ENCODE peak calls at places on chromosome 21, in ten cellular contexts. N is prostate gland; I is mucosa of descending colon; Y is transverse colon; X is colonic mucosa; S is NT2/D1; O is CD8-positive, alpha-beta memory T cell; Q is BE2C; Z is spleen; C is effector memory CD4-positive, alpha-beta T cell. G is an unnamed sample.
A peak's percentile ranks its signal among the peaks of the same experiment; 100 is the strongest.

GRCh38 chr21:33560965-33561364 is 18.1 kb downstream of the SON start:
- DNase-seq in Z (no peak), Q (no peak), O (no peak), S (no peak), N (no peak), X (no peak), C (no peak), I (no peak), Y (no peak), G (no peak)

GRCh38 chr21:15250384-15250783 is 185.6 kb upstream of the NRIP1 start:
- DNase-seq in Y (no peak), S (no peak), I (no peak), O (no peak), Z (no peak), N (no peak), Q (no peak), X (no peak), C (no peak), G (no peak)

GRCh38 chr21:46604975-46605758 is at the start of gene S100B:
- DNase-seq in S (no peak), C (no peak), Q (peak; percentile 82), O (no peak), Y (no peak), X (no peak), N (no peak), Z (no peak), I (no peak), G (no peak)

GRCh38 chr21:43034098-43034497 is 41.5 kb downstream of the CBS start:
- DNase-seq in X (no peak), S (no peak), Q (no peak), I (no peak), O (no peak), Z (no peak), N (no peak), C (no peak), Y (no peak), G (no peak)

GRCh38 chr21:14758849-14759248 is 212.7 kb upstream of the SAMSN1 start:
- DNase-seq in I (no peak), X (no peak), Z (no peak), Y (no peak), C (no peak), Q (no peak), S (no peak), O (no peak), N (no peak), G (no peak)

GRCh38 chr21:35226960-35227741 is 178.0 kb upstream of the RUNX1 start:
- DNase-seq in I (peak; percentile 27), O (peak; percentile 69), X (no peak), N (no peak), S (no peak), Z (no peak), Y (peak; percentile 39), C (peak; percentile 37), Q (no peak), G (no peak)

GRCh38 chr21:29149771-29150425 is 19.5 kb downstream of the MAP3K7CL start:
- DNase-seq in Q (no peak), X (no peak), Z (no peak), N (peak; percentile 74), O (no peak), S (no peak), I (no peak), Y (no peak), C (no peak), G (no peak)

GRCh38 chr21:46457801-46458314 is 833 bp upstream of the DIP2A start:
- DNase-seq in I (no peak), O (no peak), S (peak; percentile 25), Z (no peak), Q (peak; percentile 49), Y (peak; percentile 37), N (peak; percentile 8), X (peak; percentile 43), C (no peak), G (no peak)

GRCh38 chr21:28521932-28522826 is 470.5 kb downstream of the LTN1 start:
- DNase-seq in Y (no peak), C (no peak), O (no peak), S (peak; percentile 22), Z (no peak), X (no peak), I (peak; percentile 13), Q (peak; percentile 67), N (no peak), G (no peak)

GRCh38 chr21:34199121-34199910 is 125.9 kb downstream of the MRPS6 start:
- DNase-seq in Z (no peak), Q (no peak), X (no peak), Y (no peak), I (no peak), N (no peak), S (no peak), O (no peak), C (no peak), G (no peak)

GRCh38 chr21:33392586-33392985 is 10.6 kb upstream of the IFNGR2 start:
- DNase-seq in S (no peak), C (no peak), Z (no peak), N (no peak), Q (no peak), X (no peak), I (no peak), O (no peak), Y (no peak), G (no peak)

GRCh38 chr21:14569868-14570267 is 23.8 kb upstream of the SAMSN1 start:
- DNase-seq in Q (no peak), O (no peak), N (no peak), I (no peak), C (no peak), S (no peak), X (no peak), Z (no peak), Y (no peak), G (no peak)

GRCh38 chr21:27776925-27777553 is 810.2 kb upstream of the ADAMTS5 start:
- DNase-seq in O (no peak), Z (no peak), Q (no peak), I (peak; percentile 21), C (no peak), X (no peak), S (no peak), N (no peak), Y (no peak), G (no peak)

DNA sequence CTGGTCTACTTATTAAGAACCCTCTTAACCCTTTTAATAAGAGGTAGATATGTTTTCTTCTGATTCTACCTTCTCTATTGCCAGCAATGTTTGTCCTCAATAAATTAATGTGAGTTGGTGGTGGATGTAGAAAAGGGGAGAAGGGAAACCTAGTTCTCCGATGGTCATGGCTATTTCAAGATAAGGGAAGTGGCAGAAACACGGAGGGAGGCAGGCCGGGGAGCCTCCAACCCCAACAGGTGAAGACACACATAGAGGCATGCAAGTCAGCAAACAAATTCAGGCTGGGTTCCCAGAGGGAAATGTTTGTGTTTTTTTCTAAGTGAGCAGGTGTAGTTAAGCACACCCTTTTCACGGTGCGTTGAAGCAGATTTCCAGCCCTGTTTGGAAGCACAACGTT is 31.0 kb upstream of the CLDN14 start:
- DNase-seq in N (no peak), X (no peak), C (no peak), Z (no peak), S (no peak), Y (no peak), O (no peak), Q (no peak), I (no peak), G (no peak)
- H3K4me1 ChIP-seq in N (peaks cover 31% of the 10 kb centered on the region), X (no peaks in the 10 kb centered on the region), C (no peaks in the 10 kb centered on the region), Z (no peaks in the 10 kb centered on the region), S (peaks cover 3% of the 10 kb centered on the region), Y (no peaks in the 10 kb centered on the region), O (no peaks in the 10 kb centered on the region), Q (no peaks in the 10 kb centered on the region), I (no peaks in the 10 kb centered on the region), G (no peaks in the 10 kb centered on the region)

DNA sequence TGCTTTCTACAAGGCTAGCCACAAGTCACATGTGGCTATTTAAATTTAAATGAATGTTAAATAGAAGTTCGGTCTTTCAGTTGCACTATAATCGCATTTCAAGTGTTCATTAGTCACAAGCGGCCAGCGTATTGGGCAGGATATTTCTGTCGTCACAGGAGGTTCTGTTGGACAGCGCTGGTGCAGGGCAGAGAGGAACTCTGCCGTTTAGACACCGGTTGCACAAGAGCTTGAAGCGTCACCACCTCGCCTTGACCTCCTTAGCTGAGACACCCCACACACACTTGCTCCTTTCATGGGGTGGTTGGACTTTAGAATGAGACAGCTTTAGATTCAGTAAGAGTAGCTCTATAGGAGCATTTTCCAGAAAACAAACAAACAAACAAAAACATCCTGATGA is 64.1 kb downstream of the BACE2 start:
- DNase-seq in N (no peak), C (no peak), I (no peak), Z (no peak), O (no peak), X (no peak), Y (no peak), S (no peak), Q (no peak), G (no peak)
- H3K4me1 ChIP-seq in N (no peaks in the 10 kb centered on the region), C (no peaks in the 10 kb centered on the region), I (peaks cover 22% of the 10 kb centered on the region), Z (peaks cover 46% of the 10 kb centered on the region), O (no peaks in the 10 kb centered on the region), X (no peaks in the 10 kb centered on the region), Y (no peaks in the 10 kb centered on the region), S (peaks cover 2% of the 10 kb centered on the region), Q (no peaks in the 10 kb centered on the region), G (no peaks in the 10 kb centered on the region)

GRCh38 chr21:24255591-24255990 is 1351.7 kb downstream of the MRPL39 start:
- DNase-seq in C (no peak), Q (no peak), Y (no peak), S (no peak), N (no peak), O (no peak), Z (no peak), X (no peak), I (no peak), G (no peak)

GRCh38 chr21:24260751-24261150 is 1346.5 kb downstream of the MRPL39 start:
- DNase-seq in N (no peak), X (no peak), O (no peak), Q (no peak), C (no peak), Z (no peak), S (no peak), Y (no peak), I (no peak), G (no peak)

DNA sequence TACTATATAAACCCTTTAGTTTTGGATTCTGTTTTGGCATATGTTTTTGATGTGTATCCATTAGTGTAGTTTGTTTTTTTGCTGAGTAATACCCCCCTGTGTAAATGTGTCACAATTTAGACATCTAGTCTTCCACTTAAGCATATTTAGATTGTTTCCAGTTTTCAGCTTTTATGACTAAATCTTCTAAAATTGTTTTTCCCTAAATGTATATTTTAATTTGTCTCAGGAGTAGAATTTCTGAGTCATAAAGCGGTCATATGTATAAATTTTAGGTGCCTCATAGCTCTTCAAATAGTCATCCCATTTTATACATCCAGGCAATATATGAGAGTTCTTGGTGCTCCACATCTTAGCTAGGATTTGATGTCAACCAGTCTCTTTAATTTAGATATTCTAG is 1348.0 kb downstream of the MRPL39 start:
- DNase-seq in N (no peak), Y (no peak), Z (no peak), S (no peak), X (no peak), I (no peak), C (no peak), O (no peak), Q (no peak), G (no peak)
- H3K4me1 ChIP-seq in N (no peaks in the 10 kb centered on the region), Y (no peaks in the 10 kb centered on the region), Z (no peaks in the 10 kb centered on the region), S (no peaks in the 10 kb centered on the region), X (no peaks in the 10 kb centered on the region), I (no peaks in the 10 kb centered on the region), C (no peaks in the 10 kb centered on the region), O (no peaks in the 10 kb centered on the region), Q (no peaks in the 10 kb centered on the region), G (no peaks in the 10 kb centered on the region)

DNA sequence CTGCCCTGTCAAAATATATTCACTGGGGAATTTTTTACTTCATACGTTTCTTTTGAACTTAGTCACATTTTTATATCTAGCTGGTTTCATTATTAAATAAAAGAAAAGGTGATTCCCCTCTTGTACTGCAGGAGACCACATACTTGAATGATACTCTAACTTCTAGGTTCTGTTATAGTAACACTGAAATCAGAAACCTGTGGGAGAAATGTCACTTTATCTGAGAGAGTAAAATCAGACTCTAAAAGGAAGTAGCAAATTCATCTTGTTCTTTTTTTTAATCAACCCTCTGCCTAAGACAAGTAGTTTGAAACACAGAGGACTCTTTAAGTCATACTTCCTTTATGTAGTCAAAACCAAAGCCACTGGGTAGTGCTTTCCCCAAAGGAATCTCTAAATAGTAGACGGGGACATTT is 34.4 kb downstream of the MRPL39 start:
- DNase-seq in I (no peak), Z (no peak), O (no peak), C (no peak), Q (no peak), X (no peak), Y (no peak), N (no peak), S (no peak), G (no peak)
- H3K4me1 ChIP-seq in I (no peaks in the 10 kb centered on the region), Z (peaks cover 69% of the 10 kb centered on the region), O (peaks cover 21% of the 10 kb centered on the region), C (peaks cover 12% of the 10 kb centered on the region), Q (no peaks in the 10 kb centered on the region), X (no peaks in the 10 kb centered on the region), Y (no peaks in the 10 kb centered on the region), N (no peaks in the 10 kb centered on the region), S (no peaks in the 10 kb centered on the region), G (peaks cover 3% of the 10 kb centered on the region)